ENCODE peak calls at places on chromosomes 4 and X, in seven cellular contexts. Y, L, Z, C, F, X and R are unnamed samples.
A peak's percentile ranks its signal among the peaks of the same experiment; 100 is the strongest.

GRCh38 chr4:122826596-122827257 is at the start of gene FGF2:
- DNase-seq in C (peak; percentile 7), X (peak; percentile 66), Z (peak; percentile 87), L (no peak), Y (no peak), F (peak; percentile 58), R (peak; percentile 83)

GRCh38 chrX:86171366-86171765 is 23.1 kb downstream of the DACH2 start:
- DNase-seq in C (no peak), L (no peak), Z (no peak), X (no peak), Y (no peak), F (peak; percentile 23), R (peak; percentile 23)

GRCh38 chr4:120862432-120862831 is 60.1 kb downstream of the PRDM5 start:
- DNase-seq in Z (no peak), L (no peak), F (no peak), Y (no peak), C (no peak), X (no peak), R (no peak)

GRCh38 chr4:10032625-10033024 is 11.3 kb upstream of the SLC2A9 start:
- DNase-seq in F (no peak), L (no peak), C (no peak), Z (peak; percentile 55), X (no peak), Y (peak; percentile 15), R (peak; percentile 78)

GRCh38 chr4:8558080-8558960 is 21.9 kb upstream of the GPR78 start:
- DNase-seq in X (no peak), Z (no peak), Y (peak; percentile 61), C (no peak), L (no peak), F (no peak), R (peak; percentile 76)

GRCh38 chr4:11912886-11913285 is 484.2 kb upstream of the HS3ST1 start:
- DNase-seq in Z (no peak), L (no peak), X (no peak), Y (peak; percentile 20), C (no peak), F (no peak), R (no peak)

GRCh38 chr4:7360802-7361201 is 73.9 kb downstream of the PSAPL1 start:
- DNase-seq in Z (no peak), C (no peak), Y (no peak), L (no peak), F (no peak), X (no peak), R (no peak)

GRCh38 chr4:101346312-101346561 is 1.1 kb downstream of the PPP3CA start:
- DNase-seq in L (no peak), Z (no peak), F (no peak), Y (no peak), C (peak; percentile 11), X (no peak), R (no peak)

GRCh38 chrX:127112726-127113125 is 293.2 kb downstream of the PRR32 start:
- DNase-seq in Z (no peak), F (no peak), Y (no peak), L (no peak), C (no peak), X (no peak), R (no peak)

GRCh38 chr4:11914406-11914805 is 485.7 kb upstream of the HS3ST1 start:
- DNase-seq in Y (no peak), X (no peak), L (no peak), C (no peak), F (no peak), Z (no peak), R (no peak)

GRCh38 chr4:128979934-128980333 is 113.4 kb downstream of the SCLT1 start:
- DNase-seq in X (no peak), L (peak; percentile 13), C (no peak), F (no peak), Y (peak; percentile 1), Z (no peak), R (peak; percentile 75)

GRCh38 chrX:21811832-21812231 is 27.6 kb upstream of the MBTPS2 start:
- DNase-seq in F (no peak), Y (no peak), L (no peak), Z (no peak), X (no peak), C (no peak), R (no peak)

GRCh38 chrX:80765226-80765625 is 44.5 kb downstream of the BRWD3 start:
- DNase-seq in X (no peak), L (peak; percentile 33), F (no peak), Y (peak; percentile 2), C (no peak), Z (no peak), R (peak; percentile 88)

GRCh38 chr4:95267081-95267480 is 281.7 kb downstream of the UNC5C start:
- DNase-seq in X (no peak), C (no peak), Z (no peak), F (no peak), Y (peak; percentile 8), L (no peak), R (peak; percentile 12)

GRCh38 chrX:584572-584971 is 46.0 kb upstream of the SHOX start:
- DNase-seq in Y (no peak), X (no peak), F (no peak), C (no peak), Z (no peak), L (no peak), R (no peak)

GRCh38 chrX:52015794-52016193 is 53.2 kb downstream of the MAGED4B start:
- DNase-seq in L (no peak), Y (no peak), F (no peak), C (no peak), Z (no peak), X (no peak), R (no peak)

GRCh38 chr4:173399016-173399415 is at the start of gene SCRG1:
- DNase-seq in C (no peak), Z (no peak), L (no peak), X (no peak), Y (no peak), F (no peak), R (no peak)

GRCh38 chr4:52982246-52982950 is 120.3 kb downstream of the RASL11B start:
- DNase-seq in L (peak; percentile 58), F (peak; percentile 44), Y (no peak), X (no peak), C (no peak), Z (no peak), R (peak; percentile 65)

GRCh38 chr4:41177016-41177415 is 37.3 kb downstream of the APBB2 start:
- DNase-seq in F (no peak), Y (peak; percentile 7), X (no peak), Z (no peak), C (no peak), L (no peak), R (peak; percentile 91)

GRCh38 chr4:121788896-121789295 is 12.2 kb upstream of the EXOSC9 start:
- DNase-seq in F (no peak), Y (no peak), X (no peak), L (no peak), Z (no peak), C (no peak), R (no peak)

GRCh38 chrX:70433848-70434351 is 10.7 kb upstream of the DLG3 start:
- DNase-seq in Y (peak; percentile 58), X (peak; percentile 71), F (peak; percentile 82), L (no peak), C (peak; percentile 49), Z (peak; percentile 71), R (peak; percentile 58)

GRCh38 chr4:54152846-54153600 is 53.1 kb downstream of the GSX2 start:
- DNase-seq in F (no peak), Y (peak; percentile 27), Z (no peak), X (no peak), L (peak; percentile 24), C (no peak), R (peak; percentile 78)

GRCh38 chr4:121842862-121843261 is 19.2 kb upstream of the CCNA2 start:
- DNase-seq in L (no peak), F (no peak), X (no peak), C (no peak), Z (no peak), Y (no peak), R (peak; percentile 8)